ENCODE peak calls at places on chromosomes 11 and 22, in eight cellular contexts. One of them, this sample, is unnamed.

GRCh38 chr11:61791737-61792309 is 576 bp downstream of the TMEM258 start:
- DNase-seq in IMR-90: peak; percentile 95
- DNase-seq in HCT116: peak; percentile 63
- DNase-seq in SK-N-SH: peak; percentile 85
- DNase-seq in GM23248: peak; percentile 98
- DNase-seq in fibroblast of lung: peak; percentile 91
- DNase-seq in neural progenitor cell: peak; percentile 86
- DNase-seq in adipocyte: peak; percentile 97
- DNase-seq in this sample: peak; percentile 68

GRCh38 chr11:19389787-19390303 is 149.1 kb upstream of the E2F8 start:
- DNase-seq in SK-N-SH: no peak
- DNase-seq in GM23248: no peak
- DNase-seq in neural progenitor cell: no peak
- DNase-seq in fibroblast of lung: no peak
- DNase-seq in adipocyte: no peak
- DNase-seq in HCT116: no peak
- DNase-seq in IMR-90: peak; percentile 27
- DNase-seq in this sample: no peak

GRCh38 chr11:11510939-11511338 is 110.9 kb downstream of the GALNT18 start:
- DNase-seq in neural progenitor cell: peak; percentile 46
- DNase-seq in HCT116: no peak
- DNase-seq in fibroblast of lung: peak; percentile 63
- DNase-seq in adipocyte: no peak
- DNase-seq in GM23248: no peak
- DNase-seq in SK-N-SH: no peak
- DNase-seq in IMR-90: peak; percentile 17
- DNase-seq in this sample: no peak

GRCh38 chr11:69040581-69041260 is 8.0 kb upstream of the TPCN2 start:
- DNase-seq in HCT116: no peak
- DNase-seq in SK-N-SH: no peak
- DNase-seq in IMR-90: peak; percentile 86
- DNase-seq in fibroblast of lung: peak; percentile 91
- DNase-seq in neural progenitor cell: no peak
- DNase-seq in adipocyte: peak; percentile 60
- DNase-seq in GM23248: peak; percentile 71
- DNase-seq in this sample: no peak

GRCh38 chr22:25069758-25070461 is 117.4 kb downstream of the KIAA1671 start:
- DNase-seq in HCT116: no peak
- DNase-seq in GM23248: no peak
- DNase-seq in IMR-90: no peak
- DNase-seq in SK-N-SH: no peak
- DNase-seq in neural progenitor cell: no peak
- DNase-seq in fibroblast of lung: no peak
- DNase-seq in adipocyte: no peak
- DNase-seq in this sample: no peak

GRCh38 chr22:49847751-49848689 is 5.6 kb upstream of the ZBED4 start:
- DNase-seq in adipocyte: peak; percentile 44
- DNase-seq in SK-N-SH: peak; percentile 75
- DNase-seq in fibroblast of lung: no peak
- DNase-seq in GM23248: peak; percentile 36
- DNase-seq in HCT116: no peak
- DNase-seq in IMR-90: no peak
- DNase-seq in neural progenitor cell: peak; percentile 28
- DNase-seq in this sample: peak; percentile 36

GRCh38 chr11:2912498-2912897 is 16.7 kb downstream of the PHLDA2 start:
- DNase-seq in HCT116: peak; percentile 87
- DNase-seq in GM23248: peak; percentile 83
- DNase-seq in neural progenitor cell: no peak
- DNase-seq in SK-N-SH: peak; percentile 67
- DNase-seq in IMR-90: peak; percentile 85
- DNase-seq in adipocyte: peak; percentile 64
- DNase-seq in fibroblast of lung: peak; percentile 86
- DNase-seq in this sample: peak; percentile 96

GRCh38 chr11:128621491-128622136 is 34.3 kb upstream of the ETS1 start:
- DNase-seq in neural progenitor cell: no peak
- DNase-seq in IMR-90: peak; percentile 98
- DNase-seq in SK-N-SH: no peak
- DNase-seq in GM23248: peak; percentile 98
- DNase-seq in adipocyte: peak; percentile 85
- DNase-seq in fibroblast of lung: peak; percentile 78
- DNase-seq in HCT116: no peak
- DNase-seq in this sample: no peak

GRCh38 chr11:104772806-104773241 is 125.4 kb downstream of the CASP12 start:
- DNase-seq in fibroblast of lung: peak; percentile 95
- DNase-seq in adipocyte: peak; percentile 92
- DNase-seq in HCT116: peak; percentile 6
- DNase-seq in neural progenitor cell: no peak
- DNase-seq in IMR-90: peak; percentile 96
- DNase-seq in SK-N-SH: peak; percentile 19
- DNase-seq in GM23248: peak; percentile 94
- DNase-seq in this sample: no peak

GRCh38 chr22:22565991-22566390 is 6.9 kb upstream of the PRAME start:
- DNase-seq in neural progenitor cell: no peak
- DNase-seq in SK-N-SH: no peak
- DNase-seq in HCT116: no peak
- DNase-seq in GM23248: peak; percentile 27
- DNase-seq in IMR-90: peak; percentile 44
- DNase-seq in fibroblast of lung: peak; percentile 3
- DNase-seq in adipocyte: peak; percentile 15
- DNase-seq in this sample: no peak

DNA sequence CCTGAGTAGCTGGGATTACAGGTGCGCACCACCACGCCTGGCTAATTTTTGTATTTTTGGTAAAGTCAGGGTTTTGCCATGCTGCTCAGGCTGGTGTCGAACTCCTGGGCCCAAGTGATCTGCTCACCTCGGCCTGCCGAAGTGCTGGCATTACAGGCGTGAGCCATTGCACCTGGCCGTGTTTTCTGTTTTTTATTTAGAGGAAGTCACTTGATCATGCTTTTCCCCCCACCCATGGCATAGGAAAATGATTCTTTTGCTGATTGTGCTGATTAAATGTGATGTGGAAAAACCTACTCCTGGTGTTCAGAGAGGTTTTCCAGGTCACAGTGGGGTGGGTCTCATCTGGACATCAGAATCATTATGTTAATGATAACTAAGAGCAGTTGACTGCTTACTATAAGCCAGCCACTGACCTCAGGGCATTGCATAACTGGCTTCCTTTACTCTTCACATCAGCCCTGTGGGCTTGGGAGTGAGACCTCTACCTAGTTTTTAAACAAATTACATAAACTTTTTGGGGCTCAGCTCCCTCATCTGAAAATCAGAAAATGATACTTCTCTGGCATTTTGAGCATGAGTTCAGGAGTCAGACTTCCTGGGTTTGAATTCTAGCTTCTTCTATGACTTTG is 71.0 kb downstream of the PTPRJ start:
- DNase-seq in IMR-90: peak; percentile 27
- DNase-seq in GM23248: no peak
- DNase-seq in SK-N-SH: no peak
- DNase-seq in neural progenitor cell: no peak
- DNase-seq in HCT116: no peak
- DNase-seq in adipocyte: peak; percentile 16
- DNase-seq in fibroblast of lung: no peak
- DNase-seq in this sample: no peak
- H3K9ac ChIP-seq in IMR-90: no peak overlapping the region
- H3K9ac ChIP-seq in GM23248: no peak overlapping the region
- H3K9ac ChIP-seq in SK-N-SH: no peak overlapping the region
- H3K9ac ChIP-seq in neural progenitor cell: no peak overlapping the region
- H3K9ac ChIP-seq in HCT116: no peak overlapping the region
- H3K9ac ChIP-seq in adipocyte: no peak overlapping the region
- H3K9ac ChIP-seq in fibroblast of lung: no peak overlapping the region
- H3K9ac ChIP-seq in this sample: no peak overlapping the region

GRCh38 chr11:15562230-15562629 is 447.5 kb downstream of the INSC start:
- DNase-seq in adipocyte: no peak
- DNase-seq in GM23248: no peak
- DNase-seq in SK-N-SH: no peak
- DNase-seq in neural progenitor cell: no peak
- DNase-seq in fibroblast of lung: no peak
- DNase-seq in IMR-90: no peak
- DNase-seq in HCT116: no peak
- DNase-seq in this sample: no peak
- H3K4me1 ChIP-seq in adipocyte: no peaks in the 10 kb centered on the region
- H3K4me1 ChIP-seq in GM23248: no peaks in the 10 kb centered on the region
- H3K4me1 ChIP-seq in SK-N-SH: peaks cover 6% of the 10 kb centered on the region
- H3K4me1 ChIP-seq in neural progenitor cell: peaks cover 64% of the 10 kb centered on the region
- H3K4me1 ChIP-seq in fibroblast of lung: no peaks in the 10 kb centered on the region
- H3K4me1 ChIP-seq in IMR-90: no peaks in the 10 kb centered on the region
- H3K4me1 ChIP-seq in HCT116: no peaks in the 10 kb centered on the region
- H3K4me1 ChIP-seq in this sample: no peaks in the 10 kb centered on the region

DNA sequence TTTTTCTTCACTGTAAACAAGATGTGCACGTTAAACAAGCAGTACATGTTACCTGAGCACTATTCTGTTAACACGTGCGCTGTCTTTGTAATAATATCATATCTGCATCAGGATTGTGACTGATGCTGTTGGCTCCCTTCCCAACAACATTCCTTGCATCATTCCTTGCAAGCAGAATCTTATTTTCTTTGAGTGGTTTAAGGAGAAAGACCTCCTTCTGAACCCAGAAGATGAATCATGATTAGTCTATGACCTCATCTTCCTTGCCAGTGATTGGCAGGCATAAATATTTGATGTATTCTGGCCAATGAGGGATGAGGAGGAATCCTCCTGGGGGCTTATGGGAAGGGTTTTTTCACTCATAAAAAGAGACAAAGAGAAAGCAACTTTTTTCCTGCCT is 46.2 kb downstream of the C11orf71 start:
- DNase-seq in adipocyte: peak; percentile 74
- DNase-seq in IMR-90: peak; percentile 94
- DNase-seq in neural progenitor cell: no peak
- DNase-seq in fibroblast of lung: peak; percentile 97
- DNase-seq in HCT116: no peak
- DNase-seq in GM23248: peak; percentile 62
- DNase-seq in SK-N-SH: no peak
- DNase-seq in this sample: no peak
- H3K27me3 ChIP-seq in adipocyte: no peaks in the 10 kb centered on the region
- H3K27me3 ChIP-seq in IMR-90: no peaks in the 10 kb centered on the region
- H3K27me3 ChIP-seq in neural progenitor cell: no peaks in the 10 kb centered on the region
- H3K27me3 ChIP-seq in fibroblast of lung: no peaks in the 10 kb centered on the region
- H3K27me3 ChIP-seq in HCT116: no peaks in the 10 kb centered on the region
- H3K27me3 ChIP-seq in GM23248: no peaks in the 10 kb centered on the region
- H3K27me3 ChIP-seq in SK-N-SH: no peaks in the 10 kb centered on the region
- H3K27me3 ChIP-seq in this sample: no peaks in the 10 kb centered on the region

GRCh38 chr11:33869511-33870422 is 22.1 kb downstream of the LMO2 start:
- DNase-seq in IMR-90: peak; percentile 2
- DNase-seq in neural progenitor cell: peak; percentile 84
- DNase-seq in HCT116: no peak
- DNase-seq in fibroblast of lung: peak; percentile 25
- DNase-seq in adipocyte: peak; percentile 58
- DNase-seq in SK-N-SH: peak; percentile 84
- DNase-seq in GM23248: peak; percentile 67
- DNase-seq in this sample: peak; percentile 49
- H3K9ac ChIP-seq in IMR-90: no peak overlapping the region
- H3K9ac ChIP-seq in neural progenitor cell: no peak overlapping the region
- H3K9ac ChIP-seq in HCT116: peak overlapping the region; percentile 17
- H3K9ac ChIP-seq in fibroblast of lung: no peak overlapping the region
- H3K9ac ChIP-seq in adipocyte: peak overlapping the region; percentile 54
- H3K9ac ChIP-seq in SK-N-SH: no peak overlapping the region
- H3K9ac ChIP-seq in GM23248: peak overlapping the region; percentile 40
- H3K9ac ChIP-seq in this sample: no peak overlapping the region